ENCODE peak calls at places on chromosomes 13 and 19, in eight cellular contexts. Y is Panc1, V is HL-60, F is HCT116, H is GM12878, Z is SK-N-SH, R is HepG2, I is K562. O is an unnamed sample.

GRCh38 chr19:33261511-33262192 is 36.0 kb upstream of the SLC7A10 start:
- DNase-seq in Y (no peak), V (peak), F (no peak), H (no peak), Z (peak), R (no peak), I (no peak), O (no peak)

GRCh38 chr19:55563261-55563690 is 17.4 kb downstream of the ZNF579 start:
- DNase-seq in Y (no peak), V (no peak), F (no peak), H (no peak), Z (peak), R (no peak), I (no peak), O (no peak)

GRCh38 chr13:99353836-99354235 is 46.6 kb upstream of the GPR183 start:
- DNase-seq in Y (no peak), V (no peak), F (no peak), H (no peak), Z (no peak), R (no peak), I (no peak), O (no peak)

GRCh38 chr19:46180701-46181385 is 32.8 kb downstream of the IGFL2 start:
- DNase-seq in Y (no peak), V (no peak), F (peak), H (no peak), Z (no peak), R (no peak), I (no peak), O (no peak)

GRCh38 chr13:20412761-20413355 is 112.8 kb downstream of the CRYL1 start:
- DNase-seq in Y (no peak), V (no peak), F (no peak), H (no peak), Z (no peak), R (no peak), I (no peak), O (peak)

GRCh38 chr13:102846261-102847015 is 606 bp downstream of the ERCC5 start:
- DNase-seq in Y (no peak), V (no peak), F (peak), H (no peak), Z (peak), R (peak), I (no peak), O (peak)

GRCh38 chr19:29724102-29724641 is 9.1 kb upstream of the C19orf12 start:
- DNase-seq in Y (no peak), V (peak), F (no peak), H (no peak), Z (no peak), R (no peak), I (peak), O (peak)

GRCh38 chr13:65856464-65856863 is 1373.7 kb downstream of the PCDH9 start:
- DNase-seq in Y (no peak), V (no peak), F (no peak), H (no peak), Z (no peak), R (no peak), I (no peak), O (no peak)

GRCh38 chr19:41702208-41702651 is 6.2 kb upstream of the CEACAM5 start:
- DNase-seq in Y (no peak), V (no peak), F (no peak), H (no peak), Z (no peak), R (no peak), I (no peak), O (no peak)

GRCh38 chr19:46256855-46257254 is 27.3 kb downstream of the IGFL1 start:
- DNase-seq in Y (no peak), V (peak), F (no peak), H (no peak), Z (no peak), R (no peak), I (no peak), O (no peak)

GRCh38 chr19:16400911-16401675 is 70.7 kb downstream of the EPS15L1 start:
- DNase-seq in Y (no peak), V (no peak), F (no peak), H (no peak), Z (no peak), R (no peak), I (no peak), O (no peak)

DNA sequence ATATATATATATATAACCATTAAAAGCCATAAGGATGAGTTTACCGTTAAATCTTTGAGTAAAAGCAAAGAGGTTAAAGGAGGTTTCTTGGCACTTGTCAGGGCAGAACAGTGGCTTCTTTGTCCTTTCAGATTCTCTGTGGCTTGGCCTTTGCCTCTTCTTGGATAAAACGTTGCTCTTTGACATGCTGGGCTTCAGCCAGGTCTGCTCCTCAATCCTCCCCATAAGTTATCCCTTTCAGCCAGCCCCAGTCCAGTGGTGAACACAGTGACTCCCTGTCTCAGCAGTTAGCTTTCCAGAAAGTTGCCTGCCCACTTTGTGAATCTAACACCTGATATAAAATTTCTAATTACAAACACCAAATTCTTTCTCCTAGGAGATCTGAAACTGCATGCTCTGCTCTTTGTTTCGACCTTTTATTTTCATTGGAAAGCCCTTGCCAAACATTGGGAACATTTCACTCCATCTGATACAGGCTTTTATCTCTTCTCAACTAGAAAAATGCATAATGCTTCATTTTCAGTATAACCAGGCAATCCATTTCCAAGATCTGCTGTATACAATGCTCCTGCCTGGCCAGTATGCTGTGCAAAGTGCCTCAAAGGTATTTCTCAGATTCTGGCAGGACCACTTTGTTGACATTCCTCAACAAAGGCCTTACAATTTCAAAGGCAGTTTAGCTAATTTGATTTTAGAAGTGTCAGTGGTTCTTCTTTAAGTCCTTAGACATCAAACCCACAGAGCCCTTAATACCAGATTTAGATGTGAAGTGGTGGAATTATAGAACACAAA is 16.2 kb upstream of the MED4 start:
- DNase-seq in Y (no peak), V (no peak), F (no peak), H (no peak), Z (no peak), R (peak), I (no peak), O (no peak)
- TF ChIP-seq REST in Y (no peak), V (no peak), F (no peak), H (no peak), Z (no peak), R (no peak), I (no peak), O (no peak)

DNA sequence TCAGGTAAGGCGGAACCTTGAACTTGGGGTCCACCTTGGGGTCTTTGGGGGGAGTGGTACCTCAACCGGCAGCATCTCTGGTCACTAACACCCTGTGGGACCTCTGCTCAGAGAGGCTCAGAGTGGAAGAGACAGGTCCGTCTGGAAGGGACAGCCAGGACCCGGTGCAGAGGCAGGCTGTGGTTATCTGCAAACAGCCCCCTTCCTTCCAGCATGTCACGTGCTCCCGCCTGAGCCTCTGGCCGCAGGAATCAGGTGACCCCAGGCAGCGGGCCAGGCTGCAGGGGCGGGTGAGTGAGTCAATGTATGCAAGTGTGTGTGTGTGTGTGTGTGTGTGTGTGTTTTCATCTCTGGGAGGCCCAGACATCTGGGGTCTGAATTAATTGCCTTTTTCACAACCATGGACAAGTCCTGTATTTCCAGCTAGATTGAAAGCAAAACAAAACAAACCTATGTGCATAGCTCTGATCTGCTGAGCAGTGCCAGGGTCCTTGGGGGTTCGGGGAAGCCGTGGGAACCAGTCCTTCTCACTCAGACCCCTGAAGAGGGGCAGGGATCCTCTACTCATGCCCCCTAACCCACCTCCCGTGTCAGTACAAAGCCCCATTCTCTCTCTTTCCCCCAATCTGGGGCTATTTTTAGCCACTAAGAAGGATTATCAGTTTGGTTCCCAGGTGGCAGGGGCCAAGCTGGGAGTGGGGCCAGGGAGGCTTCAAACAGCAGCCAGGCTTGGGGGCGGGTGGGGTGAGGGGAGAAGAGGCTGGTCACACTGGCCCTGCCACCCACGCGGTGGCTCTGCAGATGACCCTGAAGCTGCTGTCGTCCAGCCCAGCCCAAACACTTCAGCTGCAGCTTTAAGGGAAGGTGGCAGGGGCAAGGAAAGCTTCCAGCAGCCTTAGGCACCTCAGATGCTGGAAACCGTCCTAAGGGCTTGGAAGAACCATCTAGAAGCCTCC is 31.4 kb downstream of the CERS4 start:
- DNase-seq in Y (no peak), V (peak), F (peak), H (peak), Z (peak), R (peak), I (peak), O (peak)
- TF ChIP-seq POLR2AphosphoS5 in Y (no peak), V (no peak), F (no peak), H (no peak), Z (peak), R (peak), I (no peak), O (peak)

DNA sequence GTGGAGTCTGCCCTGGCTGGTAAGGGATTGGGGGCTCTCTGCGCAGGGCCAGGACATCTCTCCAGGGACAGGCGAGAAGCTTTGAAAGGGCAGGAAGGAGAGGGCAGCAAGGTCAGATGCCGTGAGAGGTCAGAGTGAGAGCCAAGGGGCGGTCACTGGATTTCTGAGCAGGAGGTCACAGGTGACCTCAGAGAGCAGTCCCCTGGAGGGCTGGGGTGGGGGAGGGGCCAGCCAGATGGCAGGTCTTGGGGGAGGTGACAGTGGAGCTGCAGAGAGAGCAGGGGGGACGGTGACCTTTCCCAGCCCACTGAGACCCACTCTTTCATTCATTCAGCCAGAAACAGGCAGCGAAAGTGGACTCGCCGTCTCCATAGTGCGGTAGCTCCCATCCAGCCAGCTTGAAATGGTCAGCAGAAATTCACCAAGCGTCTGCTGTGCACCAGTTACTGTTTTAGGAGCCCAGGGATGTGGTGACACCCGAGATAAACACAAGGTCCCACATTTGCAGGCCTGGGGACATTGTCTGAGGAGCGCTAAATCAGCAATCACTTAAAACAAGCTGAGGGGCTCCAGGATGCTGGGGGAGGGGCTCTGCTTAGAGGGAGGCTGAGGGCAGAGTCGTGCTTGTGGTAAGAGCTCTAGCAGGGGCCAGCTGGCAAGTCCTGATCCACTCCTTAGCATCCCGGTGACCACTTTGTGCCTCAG is 10.2 kb downstream of the CARM1 start:
- DNase-seq in Y (no peak), V (no peak), F (no peak), H (no peak), Z (peak), R (no peak), I (peak), O (peak)
- H3K4me3 ChIP-seq in Y (no peak), V (no peak), F (no peak), H (no peak), Z (no peak), R (no peak), I (no peak), O (peak)

GRCh38 chr13:113856716-113857065 is 7.2 kb downstream of the GAS6 start:
- DNase-seq in Y (no peak), V (no peak), F (no peak), H (no peak), Z (no peak), R (peak), I (no peak), O (no peak)

GRCh38 chr13:113855012-113855921 is 8.6 kb downstream of the GAS6 start:
- DNase-seq in Y (no peak), V (no peak), F (no peak), H (no peak), Z (no peak), R (no peak), I (no peak), O (no peak)

GRCh38 chr13:113855931-113856715 is 7.8 kb downstream of the GAS6 start:
- DNase-seq in Y (no peak), V (no peak), F (no peak), H (no peak), Z (no peak), R (no peak), I (no peak), O (no peak)

GRCh38 chr13:113859311-113860050 is 4.4 kb downstream of the GAS6 start:
- DNase-seq in Y (no peak), V (no peak), F (no peak), H (no peak), Z (no peak), R (no peak), I (no peak), O (no peak)

GRCh38 chr13:113857531-113858195 is 6.2 kb downstream of the GAS6 start:
- DNase-seq in Y (no peak), V (no peak), F (no peak), H (no peak), Z (no peak), R (no peak), I (no peak), O (no peak)
- TF ChIP-seq REST in Y (no peak), V (no peak), F (no peak), H (no peak), Z (no peak), R (no peak), I (no peak), O (no peak)

GRCh38 chr19:15177269-15178116 is 23.3 kb downstream of the NOTCH3 start:
- DNase-seq in Y (no peak), V (peak), F (no peak), H (peak), Z (peak), R (peak), I (peak), O (peak)
- TF ChIP-seq POLR2AphosphoS5 in Y (no peak), V (no peak), F (no peak), H (no peak), Z (no peak), R (no peak), I (no peak), O (no peak)

DNA sequence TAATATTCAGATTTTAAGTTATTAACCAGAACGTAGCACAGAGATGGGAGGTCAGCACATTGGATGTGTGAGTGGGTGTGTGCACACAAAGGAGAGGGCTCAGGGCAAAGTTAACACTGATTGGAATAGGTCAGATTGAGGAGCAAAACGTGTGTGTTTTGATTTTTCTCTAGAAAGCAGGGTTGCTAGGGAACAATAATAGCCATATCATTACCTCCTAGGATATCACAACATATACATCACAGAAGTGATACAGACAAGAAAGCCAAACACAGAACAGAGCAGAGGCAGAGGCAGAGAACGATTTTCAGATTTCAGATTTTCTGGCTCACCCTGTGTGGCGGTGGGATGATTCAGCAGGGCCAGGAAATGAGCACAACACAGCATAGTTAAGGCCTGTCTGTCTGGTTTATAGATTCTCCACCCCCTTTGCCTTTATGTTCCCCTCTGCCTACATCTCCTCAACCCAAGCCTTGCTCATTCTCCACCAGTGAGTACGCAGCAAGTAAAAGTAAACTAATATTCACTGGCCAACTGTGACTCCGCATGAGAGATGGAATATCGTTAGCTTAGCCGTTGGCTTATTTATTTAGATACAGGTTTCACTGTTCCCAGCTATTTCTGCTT is 182.6 kb upstream of the TSC22D1 start:
- DNase-seq in Y (no peak), V (no peak), F (no peak), H (no peak), Z (no peak), R (peak), I (no peak), O (no peak)
- H3K4me3 ChIP-seq in Y (no peak), V (no peak), F (no peak), H (no peak), Z (no peak), R (no peak), I (no peak), O (no peak)

GRCh38 chr13:46472384-46472783 is 80.6 kb upstream of the LRCH1 start:
- DNase-seq in Y (no peak), V (no peak), F (no peak), H (no peak), Z (no peak), R (no peak), I (no peak), O (no peak)

GRCh38 chr13:46478641-46479040 is 74.3 kb upstream of the LRCH1 start:
- DNase-seq in Y (no peak), V (no peak), F (no peak), H (no peak), Z (no peak), R (no peak), I (no peak), O (no peak)

GRCh38 chr13:46476174-46476573 is 76.8 kb upstream of the LRCH1 start:
- DNase-seq in Y (no peak), V (no peak), F (no peak), H (no peak), Z (no peak), R (no peak), I (no peak), O (no peak)

GRCh38 chr13:46473806-46474205 is 79.2 kb upstream of the LRCH1 start:
- DNase-seq in Y (no peak), V (no peak), F (no peak), H (no peak), Z (no peak), R (no peak), I (no peak), O (peak)

DNA sequence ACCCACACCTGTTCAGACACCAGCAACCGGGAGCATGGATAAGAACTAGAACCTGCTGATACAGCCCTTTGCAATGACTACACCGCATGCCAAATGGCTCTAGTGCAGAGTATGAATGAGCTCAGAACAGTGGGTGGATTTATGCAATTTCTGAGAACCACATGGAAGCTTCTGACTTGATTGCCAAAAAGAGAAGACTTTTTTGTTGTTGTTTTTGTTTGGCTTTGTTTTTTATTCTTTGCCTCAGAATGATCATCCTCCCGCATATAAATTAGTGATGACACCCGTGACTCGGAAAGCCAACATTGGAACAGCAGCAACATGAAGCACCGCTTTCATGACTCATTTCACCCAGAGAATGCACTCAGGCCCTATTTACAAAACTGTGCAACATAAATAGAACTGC is 77.4 kb upstream of the LRCH1 start:
- DNase-seq in Y (no peak), V (no peak), F (no peak), H (no peak), Z (no peak), R (no peak), I (no peak), O (no peak)
- TF ChIP-seq REST in Y (no peak), V (no peak), F (no peak), H (no peak), Z (no peak), R (no peak), I (no peak), O (no peak)

DNA sequence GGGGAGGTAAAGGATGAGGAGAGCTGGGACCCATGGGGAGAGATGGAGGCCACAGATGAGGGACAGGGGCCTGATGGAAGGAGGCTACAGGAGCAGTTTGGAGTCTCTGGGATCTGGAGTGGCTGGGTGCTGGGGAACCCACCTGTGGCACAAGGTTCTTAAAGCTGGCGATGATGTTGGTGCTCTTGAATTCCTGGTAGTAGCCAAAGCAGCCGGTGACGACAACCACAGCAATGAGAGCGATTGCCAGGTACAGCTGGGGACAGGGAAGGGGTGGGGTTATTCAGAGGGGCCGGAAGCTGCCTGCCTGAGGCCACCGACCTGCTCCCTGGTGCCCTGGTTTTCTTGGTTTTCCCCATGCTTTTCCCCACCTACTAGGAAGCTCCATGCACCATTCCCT is 2.8 kb downstream of the ATP4A start:
- DNase-seq in Y (no peak), V (no peak), F (no peak), H (no peak), Z (no peak), R (no peak), I (no peak), O (no peak)
- TF ChIP-seq POLR2AphosphoS5 in Y (no peak), V (no peak), F (no peak), H (no peak), Z (no peak), R (no peak), I (no peak), O (no peak)

DNA sequence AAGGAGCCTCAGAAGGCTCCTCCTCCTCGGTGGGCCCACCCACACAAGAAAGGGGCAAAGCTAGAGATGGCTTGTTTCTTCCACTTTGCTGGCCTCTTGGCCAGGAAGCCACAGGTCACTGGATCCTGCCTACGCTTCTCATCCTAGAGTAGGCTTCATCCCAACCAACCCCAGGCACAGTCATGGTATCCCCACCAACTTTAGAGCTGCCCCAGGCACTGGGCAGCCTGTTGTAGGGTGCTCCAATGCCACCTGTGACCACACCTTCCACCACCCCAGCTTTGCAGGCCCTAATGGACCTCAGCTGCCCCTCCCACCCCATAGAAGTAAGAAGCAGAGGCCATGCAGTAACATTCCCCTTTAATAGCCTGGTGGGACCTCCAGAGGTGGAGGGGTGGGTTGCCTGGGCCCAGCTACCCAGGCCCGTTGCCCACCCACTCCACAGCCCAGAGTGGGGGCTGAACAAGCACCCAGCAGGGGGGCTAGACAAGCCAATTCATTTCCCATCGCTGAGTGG is 522 bp upstream of the CHMP2A start:
- DNase-seq in Y (no peak), V (no peak), F (no peak), H (no peak), Z (no peak), R (no peak), I (no peak), O (no peak)
- H3K4me3 ChIP-seq in Y (peak), V (peak), F (peak), H (peak), Z (peak), R (peak), I (peak), O (peak)

O was measured in GM23338.